ENCODE peak calls at places on chromosomes 13 and 19, in four cellular contexts. E is mucosa of descending colon, N is lower leg skin, S is heart left ventricle. R is an unnamed sample.
A peak's percentile ranks its signal among the peaks of the same experiment; 100 is the strongest.

GRCh38 chr19:3095375-3096191 is 1.4 kb downstream of the GNA11 start:
- DNase-seq in S (no peak), N (no peak), E (peak; percentile 46), R (no peak)

GRCh38 chr19:7265963-7266362 is 28.3 kb downstream of the INSR start:
- DNase-seq in N (no peak), E (peak; percentile 56), S (no peak), R (no peak)

GRCh38 chr13:24271611-24272451 is 37.5 kb upstream of the C1QTNF9 start:
- DNase-seq in E (peak; percentile 66), S (peak; percentile 88), N (peak; percentile 89), R (no peak)

GRCh38 chr19:42023121-42023942 is 29.3 kb upstream of the ATP1A3 start:
- DNase-seq in E (peak; percentile 35), N (no peak), S (peak; percentile 41), R (no peak)

GRCh38 chr13:38265135-38265497 is 84.5 kb upstream of the UFM1 start:
- DNase-seq in E (no peak), S (no peak), N (no peak), R (no peak)

GRCh38 chr19:48341006-48341405 is 15.7 kb downstream of the EMP3 start:
- DNase-seq in N (no peak), E (no peak), S (no peak), R (no peak)

GRCh38 chr13:97257800-97258799 is 36.0 kb downstream of the MBNL2 start:
- DNase-seq in S (no peak), N (peak; percentile 91), E (no peak), R (no peak)

GRCh38 chr19:42114412-42114811 is 17.8 kb downstream of the POU2F2 start:
- DNase-seq in S (no peak), E (peak; percentile 32), N (no peak), R (no peak)

GRCh38 chr19:55384576-55385235 is 614 bp upstream of the TMEM238 start:
- DNase-seq in S (no peak), E (peak; percentile 47), N (no peak), R (no peak)

GRCh38 chr19:38830039-38830733 is 1.4 kb downstream of the ECH1 start:
- DNase-seq in E (no peak), N (no peak), S (no peak), R (no peak)

GRCh38 chr13:111152836-111153235 is 37.7 kb downstream of the ARHGEF7 start:
- DNase-seq in E (peak; percentile 35), S (no peak), N (no peak), R (no peak)

DNA sequence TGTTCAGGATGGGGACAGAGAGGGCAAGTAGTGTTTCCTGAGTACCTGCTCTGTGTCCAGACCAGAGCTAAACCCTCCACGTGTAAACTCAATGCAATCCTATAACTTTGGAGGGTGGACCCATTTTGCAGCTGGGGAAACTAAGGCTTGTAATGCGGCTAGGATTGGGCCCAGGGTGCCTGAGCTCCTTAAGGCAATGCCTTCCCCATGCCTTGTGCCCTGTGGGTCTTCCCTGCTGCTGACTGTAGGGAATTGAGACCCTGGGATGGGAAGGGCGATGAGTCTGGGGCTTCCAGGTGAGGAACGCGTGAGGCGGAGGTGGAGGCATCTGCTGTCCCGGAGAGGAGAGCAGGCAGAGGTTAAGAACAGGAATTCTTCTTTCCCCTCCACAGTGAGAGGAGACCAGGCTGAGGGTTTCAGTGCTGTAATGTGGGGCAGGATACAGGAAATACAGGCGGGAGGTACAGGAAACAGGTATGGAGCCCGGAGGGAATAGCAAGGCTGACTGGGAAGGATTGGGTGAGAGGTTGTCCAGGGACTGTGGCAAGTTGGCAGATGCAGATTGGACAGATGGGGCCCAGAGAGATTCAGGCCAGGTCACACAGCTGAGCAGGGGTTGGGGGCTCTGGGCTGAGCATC is 19.2 kb downstream of the SLC27A1 start:
- DNase-seq in N (no peak), S (no peak), E (no peak), R (no peak)
- TF ChIP-seq CTCF in N (no peak), S (no peak), E (no peak), R (no peak)

DNA sequence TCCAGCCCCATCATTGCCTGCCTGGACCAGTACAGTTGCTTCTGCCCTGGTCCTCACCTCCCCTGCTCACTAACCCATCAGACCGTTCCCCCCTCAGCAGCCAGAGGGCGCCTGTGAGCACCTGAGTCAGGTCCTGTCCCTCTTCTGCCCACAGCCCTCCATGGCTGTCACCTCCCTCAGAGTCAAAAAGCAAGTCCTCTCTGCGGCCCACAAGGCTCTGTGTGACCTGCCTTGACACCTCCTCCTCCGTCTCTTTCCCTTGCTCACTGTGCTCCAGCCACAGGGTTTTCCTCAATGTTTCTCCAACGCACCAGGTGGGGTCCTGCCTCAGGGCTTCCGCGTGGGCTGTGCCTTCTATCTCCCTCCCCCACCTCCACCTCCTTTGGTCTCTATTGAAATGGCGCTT is 29.4 kb upstream of the PTPRS start:
- DNase-seq in S (no peak), E (peak; percentile 65), N (peak; percentile 86), R (peak; percentile 89)
- TF ChIP-seq CTCF in S (peak; percentile 41), E (peak; percentile 29), N (no peak), R (peak; percentile 61)

GRCh38 chr13:41401371-41401770 is 56.0 kb upstream of the RGCC start:
- DNase-seq in S (no peak), N (no peak), E (no peak), R (peak; percentile 48)
- TF ChIP-seq CTCF in S (no peak), N (no peak), E (no peak), R (no peak)

GRCh38 chr19:35095667-35096368 is 19.8 kb upstream of the FXYD3 start:
- DNase-seq in N (no peak), S (peak; percentile 35), E (no peak), R (no peak)
- TF ChIP-seq CTCF in N (no peak), S (no peak), E (no peak), R (no peak)